ENCODE peak calls at places on chromosomes 16 and 17, in seven cellular contexts. P is HepG2, Z is H1, Y is HCT116, M is SK-N-SH, L is GM12878, C is K562. O is an unnamed sample.

GRCh38 chr17:79041041-79041570 is 17.1 kb downstream of the C1QTNF1 start:
- DNase-seq in P (no peak), Z (no peak), Y (no peak), M (no peak), L (no peak), C (no peak), O (no peak)

GRCh38 chr16:72246423-72246822 is 74.5 kb upstream of the PMFBP1 start:
- DNase-seq in P (no peak), Z (no peak), Y (no peak), M (no peak), L (peak; percentile 21), C (no peak), O (no peak)

GRCh38 chr16:25747160-25747758 is 55.5 kb downstream of the HS3ST4 start:
- DNase-seq in P (no peak), Z (peak; percentile 79), Y (no peak), M (no peak), L (no peak), C (peak; percentile 38), O (peak; percentile 22)

GRCh38 chr17:34300652-34301390 is 15.3 kb downstream of the CCL11 start:
- DNase-seq in P (no peak), Z (no peak), Y (no peak), M (no peak), L (no peak), C (no peak), O (no peak)

GRCh38 chr16:7597677-7598076 is 265.0 kb downstream of the RBFOX1 start:
- DNase-seq in P (no peak), Z (no peak), Y (no peak), M (no peak), L (no peak), C (no peak), O (no peak)

GRCh38 chr17:34645636-34646035 is 66.3 kb downstream of the TMEM132E start:
- DNase-seq in P (no peak), Z (no peak), Y (no peak), M (peak; percentile 79), L (no peak), C (no peak), O (no peak)

GRCh38 chr17:37134050-37134449 is 185.3 kb downstream of the AATF start:
- DNase-seq in P (no peak), Z (no peak), Y (no peak), M (peak; percentile 54), L (no peak), C (peak; percentile 63), O (no peak)

GRCh38 chr17:77471984-77472836 is 331.4 kb downstream of the SEC14L1 start:
- DNase-seq in P (no peak), Z (no peak), Y (no peak), M (peak; percentile 67), L (no peak), C (peak; percentile 41), O (peak; percentile 81)

GRCh38 chr17:40956401-40957254 is 10.1 kb downstream of the KRT39 start:
- DNase-seq in P (peak; percentile 100), Z (no peak), Y (peak; percentile 98), M (no peak), L (no peak), C (no peak), O (no peak)
- H3K4me3 ChIP-seq in P (no peak overlapping the region), Z (no peak overlapping the region), Y (no peak overlapping the region), M (no peak overlapping the region), L (no peak overlapping the region), C (no peak overlapping the region), O (no peak overlapping the region)

GRCh38 chr16:3012828-3013420 is at the start of gene CLDN9:
- DNase-seq in P (no peak), Z (peak; percentile 82), Y (no peak), M (no peak), L (no peak), C (peak; percentile 45), O (no peak)
- H3K9ac ChIP-seq in P (no peak within 1 kb of the TSS), Z (no peak within 1 kb of the TSS), Y (peak within 1 kb of the TSS; percentile 48), M (no peak within 1 kb of the TSS), L (no peak within 1 kb of the TSS), C (peak within 1 kb of the TSS; percentile 67), O (peak within 1 kb of the TSS; percentile 54)

GRCh38 chr17:14398766-14399165 is 97.9 kb downstream of the HS3ST3B1 start:
- DNase-seq in P (no peak), Z (no peak), Y (no peak), M (no peak), L (no peak), C (no peak), O (no peak)
- TF ChIP-seq YY1 in P (no peak), Z (no peak), Y (no peak), M (no peak), L (no peak), C (no peak), O (no peak)

GRCh38 chr16:4934591-4934990 is 2.4 kb downstream of the PPL start:
- DNase-seq in P (no peak), Z (no peak), Y (no peak), M (no peak), L (no peak), C (no peak), O (no peak)

GRCh38 chr16:4936991-4937781 is at the start of gene PPL:
- DNase-seq in P (peak; percentile 93), Z (peak; percentile 98), Y (peak; percentile 76), M (peak; percentile 72), L (no peak), C (peak; percentile 84), O (peak; percentile 77)

GRCh38 chr16:4935231-4935855 is 1.6 kb downstream of the PPL start:
- DNase-seq in P (no peak), Z (no peak), Y (no peak), M (no peak), L (no peak), C (no peak), O (no peak)

GRCh38 chr16:4937782-4938682 is 1.1 kb upstream of the PPL start:
- DNase-seq in P (no peak), Z (no peak), Y (no peak), M (no peak), L (no peak), C (no peak), O (no peak)

GRCh38 chr16:4936181-4936990 is 562 bp downstream of the PPL start:
- DNase-seq in P (no peak), Z (peak; percentile 80), Y (no peak), M (peak; percentile 75), L (no peak), C (peak; percentile 39), O (no peak)
- H3K4me3 ChIP-seq in P (peak overlapping the region; percentile 91), Z (peak overlapping the region; percentile 100), Y (peak overlapping the region; percentile 94), M (peak overlapping the region; percentile 69), L (peak overlapping the region; percentile 32), C (peak overlapping the region; percentile 40), O (peak overlapping the region; percentile 96)

GRCh38 chr17:57531078-57531477 is 214.0 kb downstream of the CCDC182 start:
- DNase-seq in P (no peak), Z (no peak), Y (no peak), M (no peak), L (no peak), C (no peak), O (no peak)
- H3K9ac ChIP-seq in P (peak overlapping the region; percentile 42), Z (no peak overlapping the region), Y (no peak overlapping the region), M (no peak overlapping the region), L (no peak overlapping the region), C (no peak overlapping the region), O (no peak overlapping the region)

DNA sequence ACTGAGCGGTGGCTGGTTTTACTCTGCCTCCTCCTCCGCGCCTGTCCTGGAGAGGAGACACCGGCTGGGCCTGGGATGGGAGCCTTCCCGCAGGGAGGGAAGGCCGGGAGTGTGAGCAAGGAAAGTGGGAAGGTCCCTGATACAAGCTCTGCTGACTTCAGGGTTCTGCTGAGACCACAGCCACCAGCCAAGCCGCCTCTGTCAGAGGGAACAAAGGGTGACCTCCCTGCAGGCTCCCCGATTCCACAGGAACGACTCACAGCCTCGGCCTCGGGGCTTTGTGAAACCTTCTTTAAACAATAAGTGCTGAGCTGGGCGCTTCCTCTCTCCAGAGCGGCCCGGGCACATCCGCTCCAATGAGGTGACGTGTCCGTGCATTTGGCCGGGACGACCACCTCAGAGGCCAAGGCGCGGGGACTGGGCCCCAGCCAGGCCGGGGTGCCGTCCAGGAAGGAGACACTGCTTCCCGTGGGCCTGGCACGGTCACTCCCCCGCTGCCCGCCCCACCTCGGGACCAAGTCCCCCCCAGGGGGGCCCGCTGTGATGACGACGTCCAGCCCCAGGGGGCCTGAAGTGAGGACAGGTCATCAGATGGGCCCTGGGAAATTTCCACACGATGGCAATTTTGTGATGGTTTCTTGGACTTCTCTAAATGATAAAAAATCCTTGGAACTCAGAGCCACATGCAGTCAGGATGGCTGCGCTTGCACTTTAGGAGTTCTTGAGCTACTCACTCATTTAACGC is 11.8 kb upstream of the CIBAR2 start:
- DNase-seq in P (no peak), Z (no peak), Y (no peak), M (no peak), L (no peak), C (no peak), O (peak; percentile 51)
- TF ChIP-seq YY1 in P (no peak), Z (no peak), Y (no peak), M (no peak), L (no peak), C (no peak), O (no peak)